ENCODE peak calls at places on chromosomes 16 and 17, in six cellular contexts. One of them, this sample, is unnamed.

GRCh38 chr16:66296591-66296990 is 69.9 kb upstream of the CDH5 start:
- DNase-seq in mesothelial cell of epicardium: no peak
- DNase-seq in glutamatergic neuron: no peak
- DNase-seq in HFFc6: no peak
- DNase-seq in bronchial epithelial cell: no peak
- DNase-seq in fibroblast of the aortic adventitia: no peak
- DNase-seq in this sample: no peak

GRCh38 chr17:67606471-67606870 is 111.3 kb upstream of the NOL11 start:
- DNase-seq in mesothelial cell of epicardium: no peak
- DNase-seq in glutamatergic neuron: no peak
- DNase-seq in HFFc6: no peak
- DNase-seq in bronchial epithelial cell: no peak
- DNase-seq in fibroblast of the aortic adventitia: peak; percentile 60
- DNase-seq in this sample: no peak

GRCh38 chr17:46916211-46916610 is 6.7 kb upstream of the GOSR2 start:
- DNase-seq in mesothelial cell of epicardium: no peak
- DNase-seq in glutamatergic neuron: no peak
- DNase-seq in HFFc6: peak; percentile 56
- DNase-seq in bronchial epithelial cell: peak; percentile 44
- DNase-seq in fibroblast of the aortic adventitia: no peak
- DNase-seq in this sample: no peak

GRCh38 chr16:76278976-76279375 is 1.8 kb downstream of the CNTNAP4 start:
- DNase-seq in mesothelial cell of epicardium: no peak
- DNase-seq in glutamatergic neuron: no peak
- DNase-seq in HFFc6: no peak
- DNase-seq in bronchial epithelial cell: peak; percentile 5
- DNase-seq in fibroblast of the aortic adventitia: peak; percentile 63
- DNase-seq in this sample: no peak

GRCh38 chr16:17365211-17365541 is 105.6 kb downstream of the XYLT1 start:
- DNase-seq in mesothelial cell of epicardium: no peak
- DNase-seq in glutamatergic neuron: no peak
- DNase-seq in HFFc6: no peak
- DNase-seq in bronchial epithelial cell: no peak
- DNase-seq in fibroblast of the aortic adventitia: no peak
- DNase-seq in this sample: no peak

GRCh38 chr17:48555183-48555615 is 10.3 kb upstream of the HOXB2 start:
- DNase-seq in mesothelial cell of epicardium: no peak
- DNase-seq in glutamatergic neuron: no peak
- DNase-seq in HFFc6: no peak
- DNase-seq in bronchial epithelial cell: no peak
- DNase-seq in fibroblast of the aortic adventitia: peak; percentile 98
- DNase-seq in this sample: no peak

GRCh38 chr17:27848941-27849340 is 44.2 kb downstream of the LYRM9 start:
- DNase-seq in mesothelial cell of epicardium: no peak
- DNase-seq in glutamatergic neuron: no peak
- DNase-seq in HFFc6: no peak
- DNase-seq in bronchial epithelial cell: no peak
- DNase-seq in fibroblast of the aortic adventitia: no peak
- DNase-seq in this sample: no peak

GRCh38 chr16:1048442-1049112 is 24.0 kb upstream of the SSTR5 start:
- DNase-seq in mesothelial cell of epicardium: no peak
- DNase-seq in glutamatergic neuron: peak; percentile 90
- DNase-seq in HFFc6: no peak
- DNase-seq in bronchial epithelial cell: no peak
- DNase-seq in fibroblast of the aortic adventitia: peak; percentile 34
- DNase-seq in this sample: peak; percentile 83

GRCh38 chr17:40978752-40979151 is 5.4 kb downstream of the KRT40 start:
- DNase-seq in mesothelial cell of epicardium: no peak
- DNase-seq in glutamatergic neuron: no peak
- DNase-seq in HFFc6: no peak
- DNase-seq in bronchial epithelial cell: peak; percentile 39
- DNase-seq in fibroblast of the aortic adventitia: no peak
- DNase-seq in this sample: no peak

GRCh38 chr17:8935194-8935593 is 30.3 kb downstream of the PIK3R5 start:
- DNase-seq in mesothelial cell of epicardium: no peak
- DNase-seq in glutamatergic neuron: no peak
- DNase-seq in HFFc6: no peak
- DNase-seq in bronchial epithelial cell: peak; percentile 87
- DNase-seq in fibroblast of the aortic adventitia: no peak
- DNase-seq in this sample: no peak

GRCh38 chr16:19696312-19696711 is 21.7 kb downstream of the KNOP1 start:
- DNase-seq in mesothelial cell of epicardium: no peak
- DNase-seq in glutamatergic neuron: no peak
- DNase-seq in HFFc6: peak; percentile 87
- DNase-seq in bronchial epithelial cell: peak; percentile 75
- DNase-seq in fibroblast of the aortic adventitia: peak; percentile 94
- DNase-seq in this sample: no peak

GRCh38 chr17:50479522-50480141 is 972 bp downstream of the RSAD1 start:
- DNase-seq in mesothelial cell of epicardium: peak; percentile 51
- DNase-seq in glutamatergic neuron: peak; percentile 83
- DNase-seq in HFFc6: peak; percentile 79
- DNase-seq in bronchial epithelial cell: peak; percentile 41
- DNase-seq in fibroblast of the aortic adventitia: peak; percentile 72
- DNase-seq in this sample: peak; percentile 80

GRCh38 chr16:64417711-64418227 is 704.1 kb downstream of the CDH11 start:
- DNase-seq in mesothelial cell of epicardium: no peak
- DNase-seq in glutamatergic neuron: no peak
- DNase-seq in HFFc6: peak; percentile 68
- DNase-seq in bronchial epithelial cell: peak; percentile 33
- DNase-seq in fibroblast of the aortic adventitia: peak; percentile 90
- DNase-seq in this sample: no peak

GRCh38 chr16:77211880-77212735 is 12.9 kb downstream of the SYCE1L start:
- DNase-seq in mesothelial cell of epicardium: peak; percentile 40
- DNase-seq in glutamatergic neuron: peak; percentile 95
- DNase-seq in HFFc6: no peak
- DNase-seq in bronchial epithelial cell: no peak
- DNase-seq in fibroblast of the aortic adventitia: no peak
- DNase-seq in this sample: peak; percentile 75

GRCh38 chr16:11149011-11149616 is 106.9 kb downstream of the SOCS1 start:
- DNase-seq in mesothelial cell of epicardium: no peak
- DNase-seq in glutamatergic neuron: peak; percentile 72
- DNase-seq in HFFc6: no peak
- DNase-seq in bronchial epithelial cell: no peak
- DNase-seq in fibroblast of the aortic adventitia: no peak
- DNase-seq in this sample: no peak

GRCh38 chr16:14405611-14406537 is 224.2 kb downstream of the PARN start:
- DNase-seq in mesothelial cell of epicardium: peak; percentile 21
- DNase-seq in glutamatergic neuron: peak; percentile 53
- DNase-seq in HFFc6: no peak
- DNase-seq in bronchial epithelial cell: no peak
- DNase-seq in fibroblast of the aortic adventitia: no peak
- DNase-seq in this sample: peak; percentile 67

GRCh38 chr17:19748807-19749193 is 702 bp upstream of the ALDH3A1 start:
- DNase-seq in mesothelial cell of epicardium: no peak
- DNase-seq in glutamatergic neuron: no peak
- DNase-seq in HFFc6: no peak
- DNase-seq in bronchial epithelial cell: no peak
- DNase-seq in fibroblast of the aortic adventitia: no peak
- DNase-seq in this sample: no peak

GRCh38 chr16:24668481-24669001 is 60.9 kb upstream of the TNRC6A start:
- DNase-seq in mesothelial cell of epicardium: no peak
- DNase-seq in glutamatergic neuron: no peak
- DNase-seq in HFFc6: peak; percentile 38
- DNase-seq in bronchial epithelial cell: peak; percentile 48
- DNase-seq in fibroblast of the aortic adventitia: peak; percentile 40
- DNase-seq in this sample: no peak

GRCh38 chr16:27291722-27292240 is 22.0 kb upstream of the IL4R start:
- DNase-seq in mesothelial cell of epicardium: no peak
- DNase-seq in glutamatergic neuron: no peak
- DNase-seq in HFFc6: no peak
- DNase-seq in bronchial epithelial cell: no peak
- DNase-seq in fibroblast of the aortic adventitia: no peak
- DNase-seq in this sample: no peak

GRCh38 chr17:16468428-16468992 is 23.5 kb downstream of the LRRC75A start:
- DNase-seq in mesothelial cell of epicardium: no peak
- DNase-seq in glutamatergic neuron: no peak
- DNase-seq in HFFc6: no peak
- DNase-seq in bronchial epithelial cell: no peak
- DNase-seq in fibroblast of the aortic adventitia: no peak
- DNase-seq in this sample: no peak

GRCh38 chr16:10708969-10709368 is 14.2 kb upstream of the TEKT5 start:
- DNase-seq in mesothelial cell of epicardium: no peak
- DNase-seq in glutamatergic neuron: no peak
- DNase-seq in HFFc6: no peak
- DNase-seq in bronchial epithelial cell: peak; percentile 51
- DNase-seq in fibroblast of the aortic adventitia: no peak
- DNase-seq in this sample: no peak

GRCh38 chr16:1037934-1038257 is 34.7 kb upstream of the SSTR5 start:
- DNase-seq in mesothelial cell of epicardium: no peak
- DNase-seq in glutamatergic neuron: no peak
- DNase-seq in HFFc6: no peak
- DNase-seq in bronchial epithelial cell: no peak
- DNase-seq in fibroblast of the aortic adventitia: no peak
- DNase-seq in this sample: no peak

GRCh38 chr17:64661981-64662773 is at the start of gene SMURF2:
- DNase-seq in mesothelial cell of epicardium: peak; percentile 73
- DNase-seq in glutamatergic neuron: peak; percentile 83
- DNase-seq in HFFc6: peak; percentile 70
- DNase-seq in bronchial epithelial cell: peak; percentile 4
- DNase-seq in fibroblast of the aortic adventitia: no peak
- DNase-seq in this sample: peak; percentile 84

GRCh38 chr17:81119223-81120148 is 45.8 kb upstream of the PVALEF start:
- DNase-seq in mesothelial cell of epicardium: peak; percentile 90
- DNase-seq in glutamatergic neuron: peak; percentile 95
- DNase-seq in HFFc6: peak; percentile 98
- DNase-seq in bronchial epithelial cell: peak; percentile 74
- DNase-seq in fibroblast of the aortic adventitia: peak; percentile 93
- DNase-seq in this sample: peak; percentile 96
- TF ChIP-seq CTCF in mesothelial cell of epicardium: no peak
- TF ChIP-seq CTCF in glutamatergic neuron: no peak
- TF ChIP-seq CTCF in HFFc6: peak; percentile 71
- TF ChIP-seq CTCF in bronchial epithelial cell: peak; percentile 20
- TF ChIP-seq CTCF in fibroblast of the aortic adventitia: peak; percentile 22
- TF ChIP-seq CTCF in this sample: peak; percentile 13

GRCh38 chr16:70709961-70710360 is 24.1 kb upstream of the MTSS2 start:
- DNase-seq in mesothelial cell of epicardium: no peak
- DNase-seq in glutamatergic neuron: no peak
- DNase-seq in HFFc6: no peak
- DNase-seq in bronchial epithelial cell: no peak
- DNase-seq in fibroblast of the aortic adventitia: no peak
- DNase-seq in this sample: no peak
- TF ChIP-seq CTCF in mesothelial cell of epicardium: no peak
- TF ChIP-seq CTCF in glutamatergic neuron: no peak
- TF ChIP-seq CTCF in HFFc6: no peak
- TF ChIP-seq CTCF in bronchial epithelial cell: no peak
- TF ChIP-seq CTCF in fibroblast of the aortic adventitia: no peak
- TF ChIP-seq CTCF in this sample: no peak

GRCh38 chr16:70808371-70808770 is 7.4 kb upstream of the VAC14 start:
- DNase-seq in mesothelial cell of epicardium: no peak
- DNase-seq in glutamatergic neuron: no peak
- DNase-seq in HFFc6: no peak
- DNase-seq in bronchial epithelial cell: no peak
- DNase-seq in fibroblast of the aortic adventitia: no peak
- DNase-seq in this sample: no peak
- TF ChIP-seq CTCF in mesothelial cell of epicardium: no peak
- TF ChIP-seq CTCF in glutamatergic neuron: no peak
- TF ChIP-seq CTCF in HFFc6: peak; percentile 61
- TF ChIP-seq CTCF in bronchial epithelial cell: peak; percentile 25
- TF ChIP-seq CTCF in fibroblast of the aortic adventitia: peak; percentile 8
- TF ChIP-seq CTCF in this sample: no peak

GRCh38 chr17:32944248-32945020 is 16.5 kb downstream of the TMEM98 start:
- DNase-seq in mesothelial cell of epicardium: no peak
- DNase-seq in glutamatergic neuron: no peak
- DNase-seq in HFFc6: peak; percentile 17
- DNase-seq in bronchial epithelial cell: peak; percentile 60
- DNase-seq in fibroblast of the aortic adventitia: no peak
- DNase-seq in this sample: no peak
- TF ChIP-seq CTCF in mesothelial cell of epicardium: no peak
- TF ChIP-seq CTCF in glutamatergic neuron: no peak
- TF ChIP-seq CTCF in HFFc6: no peak
- TF ChIP-seq CTCF in bronchial epithelial cell: no peak
- TF ChIP-seq CTCF in fibroblast of the aortic adventitia: no peak
- TF ChIP-seq CTCF in this sample: no peak

DNA sequence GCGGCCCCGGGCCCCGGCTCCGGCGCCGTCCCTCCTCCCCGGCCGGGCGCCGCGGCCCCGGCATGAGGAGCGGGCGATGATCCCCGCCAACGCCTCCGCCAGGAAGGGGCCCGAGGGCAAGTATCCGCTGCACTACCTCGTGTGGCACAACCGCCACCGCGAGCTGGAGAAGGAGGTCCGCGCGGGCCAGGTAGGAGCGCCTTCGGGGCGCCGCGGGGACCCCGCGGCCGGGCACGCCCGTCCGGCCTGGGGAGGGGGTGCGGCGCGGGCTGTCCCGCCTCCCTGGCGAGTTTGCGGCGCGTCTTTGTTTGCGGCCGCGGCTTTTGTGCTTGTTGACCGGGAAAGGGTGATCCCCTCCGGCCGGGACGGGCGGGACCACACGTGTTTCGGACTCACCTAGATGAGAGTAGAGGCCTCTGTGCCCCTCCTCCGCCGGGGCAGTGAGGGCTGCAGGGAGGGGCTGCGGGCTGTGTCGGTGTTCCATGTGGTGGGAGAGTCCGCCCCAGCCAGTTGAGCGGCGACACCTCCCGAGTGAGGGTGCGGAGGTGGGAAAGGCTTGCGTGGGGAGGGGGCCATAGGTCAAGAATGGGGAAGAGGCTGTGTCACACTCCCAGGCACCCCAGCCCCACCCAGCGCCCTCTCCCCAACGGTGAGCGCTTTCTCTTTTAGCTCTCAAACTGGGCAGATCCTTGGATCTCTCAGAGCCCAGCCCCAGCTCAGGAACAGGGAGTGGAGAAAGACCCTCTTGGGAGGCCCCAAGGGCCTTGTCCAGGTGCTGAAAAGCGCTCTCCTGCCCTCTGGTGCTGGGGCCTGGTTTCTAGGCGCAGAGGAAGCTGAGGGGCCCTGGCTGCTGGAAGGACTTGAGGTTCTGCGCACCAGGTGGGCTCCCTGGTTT is 861 bp downstream of the ANKRD13B start:
- DNase-seq in mesothelial cell of epicardium: no peak
- DNase-seq in glutamatergic neuron: peak; percentile 59
- DNase-seq in HFFc6: no peak
- DNase-seq in bronchial epithelial cell: no peak
- DNase-seq in fibroblast of the aortic adventitia: no peak
- DNase-seq in this sample: peak; percentile 57
- TF ChIP-seq CTCF in mesothelial cell of epicardium: no peak
- TF ChIP-seq CTCF in glutamatergic neuron: no peak
- TF ChIP-seq CTCF in HFFc6: peak; percentile 27
- TF ChIP-seq CTCF in bronchial epithelial cell: peak; percentile 39
- TF ChIP-seq CTCF in fibroblast of the aortic adventitia: peak; percentile 21
- TF ChIP-seq CTCF in this sample: no peak

GRCh38 chr17:59607061-59607460 is 12.6 kb upstream of the CLTC start:
- DNase-seq in mesothelial cell of epicardium: no peak
- DNase-seq in glutamatergic neuron: no peak
- DNase-seq in HFFc6: no peak
- DNase-seq in bronchial epithelial cell: no peak
- DNase-seq in fibroblast of the aortic adventitia: no peak
- DNase-seq in this sample: no peak

GRCh38 chr17:59611503-59611902 is 8.2 kb upstream of the CLTC start:
- DNase-seq in mesothelial cell of epicardium: no peak
- DNase-seq in glutamatergic neuron: no peak
- DNase-seq in HFFc6: no peak
- DNase-seq in bronchial epithelial cell: no peak
- DNase-seq in fibroblast of the aortic adventitia: no peak
- DNase-seq in this sample: no peak

GRCh38 chr17:59607817-59608403 is 11.8 kb upstream of the CLTC start:
- DNase-seq in mesothelial cell of epicardium: no peak
- DNase-seq in glutamatergic neuron: peak; percentile 55
- DNase-seq in HFFc6: no peak
- DNase-seq in bronchial epithelial cell: no peak
- DNase-seq in fibroblast of the aortic adventitia: no peak
- DNase-seq in this sample: peak; percentile 13
- TF ChIP-seq CTCF in mesothelial cell of epicardium: peak; percentile 46
- TF ChIP-seq CTCF in glutamatergic neuron: peak; percentile 54
- TF ChIP-seq CTCF in HFFc6: peak; percentile 72
- TF ChIP-seq CTCF in bronchial epithelial cell: no peak
- TF ChIP-seq CTCF in fibroblast of the aortic adventitia: peak; percentile 23
- TF ChIP-seq CTCF in this sample: no peak